ENCODE peak calls at places on chromosome 4, in ten cellular contexts. One of them, this sample, is unnamed.

GRCh38 chr4:82588871-82589270 is 27.1 kb upstream of the TMEM150C start:
- DNase-seq in uterus: no peak
- DNase-seq in left lung: no peak
- DNase-seq in Peyer's patch: no peak
- DNase-seq in activated CD8-positive, alpha-beta T cell treated with anti-CD3 and anti-CD28 coated beads for 36 hours: no peak
- DNase-seq in fibroblast of pulmonary artery: no peak
- DNase-seq in MM.1S: no peak
- DNase-seq in BE2C: no peak
- DNase-seq in fibroblast of lung: no peak
- DNase-seq in mammary epithelial cell: no peak
- DNase-seq in this sample: no peak

GRCh38 chr4:54678826-54679225 is 21.1 kb downstream of the KIT start:
- DNase-seq in uterus: no peak
- DNase-seq in left lung: no peak
- DNase-seq in Peyer's patch: no peak
- DNase-seq in activated CD8-positive, alpha-beta T cell treated with anti-CD3 and anti-CD28 coated beads for 36 hours: no peak
- DNase-seq in fibroblast of pulmonary artery: no peak
- DNase-seq in MM.1S: no peak
- DNase-seq in BE2C: no peak
- DNase-seq in fibroblast of lung: no peak
- DNase-seq in mammary epithelial cell: no peak
- DNase-seq in this sample: no peak

GRCh38 chr4:101753702-101754101 is 36.8 kb upstream of the BANK1 start:
- DNase-seq in uterus: no peak
- DNase-seq in left lung: no peak
- DNase-seq in Peyer's patch: no peak
- DNase-seq in activated CD8-positive, alpha-beta T cell treated with anti-CD3 and anti-CD28 coated beads for 36 hours: no peak
- DNase-seq in fibroblast of pulmonary artery: peak
- DNase-seq in MM.1S: no peak
- DNase-seq in BE2C: no peak
- DNase-seq in fibroblast of lung: no peak
- DNase-seq in mammary epithelial cell: no peak
- DNase-seq in this sample: peak

GRCh38 chr4:68259191-68259590 is 13.7 kb upstream of the TMPRSS11B start:
- DNase-seq in uterus: no peak
- DNase-seq in left lung: no peak
- DNase-seq in Peyer's patch: no peak
- DNase-seq in activated CD8-positive, alpha-beta T cell treated with anti-CD3 and anti-CD28 coated beads for 36 hours: no peak
- DNase-seq in fibroblast of pulmonary artery: no peak
- DNase-seq in MM.1S: no peak
- DNase-seq in BE2C: no peak
- DNase-seq in fibroblast of lung: no peak
- DNase-seq in mammary epithelial cell: peak
- DNase-seq in this sample: no peak

GRCh38 chr4:121462660-121463261 is 81.9 kb upstream of the QRFPR start:
- DNase-seq in uterus: no peak
- DNase-seq in left lung: no peak
- DNase-seq in Peyer's patch: no peak
- DNase-seq in activated CD8-positive, alpha-beta T cell treated with anti-CD3 and anti-CD28 coated beads for 36 hours: peak
- DNase-seq in fibroblast of pulmonary artery: peak
- DNase-seq in MM.1S: peak
- DNase-seq in BE2C: peak
- DNase-seq in fibroblast of lung: peak
- DNase-seq in mammary epithelial cell: peak
- DNase-seq in this sample: peak

GRCh38 chr4:13918110-13918509 is 290.6 kb upstream of the BOD1L1 start:
- DNase-seq in uterus: peak
- DNase-seq in left lung: peak
- DNase-seq in Peyer's patch: no peak
- DNase-seq in activated CD8-positive, alpha-beta T cell treated with anti-CD3 and anti-CD28 coated beads for 36 hours: no peak
- DNase-seq in fibroblast of pulmonary artery: peak
- DNase-seq in MM.1S: no peak
- DNase-seq in BE2C: no peak
- DNase-seq in fibroblast of lung: peak
- DNase-seq in mammary epithelial cell: peak
- DNase-seq in this sample: peak

GRCh38 chr4:103067841-103068547 is 8.6 kb downstream of the SLC9B2 start:
- DNase-seq in uterus: no peak
- DNase-seq in left lung: no peak
- DNase-seq in Peyer's patch: no peak
- DNase-seq in activated CD8-positive, alpha-beta T cell treated with anti-CD3 and anti-CD28 coated beads for 36 hours: no peak
- DNase-seq in fibroblast of pulmonary artery: no peak
- DNase-seq in MM.1S: no peak
- DNase-seq in BE2C: no peak
- DNase-seq in fibroblast of lung: no peak
- DNase-seq in mammary epithelial cell: peak
- DNase-seq in this sample: peak

GRCh38 chr4:37793562-37793961 is 32.9 kb upstream of the PGM2 start:
- DNase-seq in uterus: no peak
- DNase-seq in left lung: no peak
- DNase-seq in Peyer's patch: no peak
- DNase-seq in activated CD8-positive, alpha-beta T cell treated with anti-CD3 and anti-CD28 coated beads for 36 hours: peak
- DNase-seq in fibroblast of pulmonary artery: peak
- DNase-seq in MM.1S: peak
- DNase-seq in BE2C: peak
- DNase-seq in fibroblast of lung: peak
- DNase-seq in mammary epithelial cell: peak
- DNase-seq in this sample: peak

GRCh38 chr4:124234771-124235170 is 477.8 kb downstream of the ANKRD50 start:
- DNase-seq in uterus: no peak
- DNase-seq in left lung: no peak
- DNase-seq in Peyer's patch: no peak
- DNase-seq in activated CD8-positive, alpha-beta T cell treated with anti-CD3 and anti-CD28 coated beads for 36 hours: no peak
- DNase-seq in fibroblast of pulmonary artery: peak
- DNase-seq in MM.1S: no peak
- DNase-seq in BE2C: no peak
- DNase-seq in fibroblast of lung: no peak
- DNase-seq in mammary epithelial cell: no peak
- DNase-seq in this sample: no peak

GRCh38 chr4:155789391-155789790 is 30.6 kb downstream of the GUCY1B1 start:
- DNase-seq in uterus: no peak
- DNase-seq in left lung: no peak
- DNase-seq in Peyer's patch: no peak
- DNase-seq in activated CD8-positive, alpha-beta T cell treated with anti-CD3 and anti-CD28 coated beads for 36 hours: no peak
- DNase-seq in fibroblast of pulmonary artery: no peak
- DNase-seq in MM.1S: peak
- DNase-seq in BE2C: no peak
- DNase-seq in fibroblast of lung: peak
- DNase-seq in mammary epithelial cell: no peak
- DNase-seq in this sample: peak

GRCh38 chr4:155785828-155786227 is 27.0 kb downstream of the GUCY1B1 start:
- DNase-seq in uterus: no peak
- DNase-seq in left lung: no peak
- DNase-seq in Peyer's patch: no peak
- DNase-seq in activated CD8-positive, alpha-beta T cell treated with anti-CD3 and anti-CD28 coated beads for 36 hours: no peak
- DNase-seq in fibroblast of pulmonary artery: no peak
- DNase-seq in MM.1S: no peak
- DNase-seq in BE2C: no peak
- DNase-seq in fibroblast of lung: no peak
- DNase-seq in mammary epithelial cell: no peak
- DNase-seq in this sample: no peak

GRCh38 chr4:155781432-155781831 is 22.6 kb downstream of the GUCY1B1 start:
- DNase-seq in uterus: no peak
- DNase-seq in left lung: no peak
- DNase-seq in Peyer's patch: no peak
- DNase-seq in activated CD8-positive, alpha-beta T cell treated with anti-CD3 and anti-CD28 coated beads for 36 hours: no peak
- DNase-seq in fibroblast of pulmonary artery: no peak
- DNase-seq in MM.1S: no peak
- DNase-seq in BE2C: no peak
- DNase-seq in fibroblast of lung: no peak
- DNase-seq in mammary epithelial cell: no peak
- DNase-seq in this sample: no peak

GRCh38 chr4:155784637-155785036 is 25.8 kb downstream of the GUCY1B1 start:
- DNase-seq in uterus: no peak
- DNase-seq in left lung: no peak
- DNase-seq in Peyer's patch: no peak
- DNase-seq in activated CD8-positive, alpha-beta T cell treated with anti-CD3 and anti-CD28 coated beads for 36 hours: no peak
- DNase-seq in fibroblast of pulmonary artery: no peak
- DNase-seq in MM.1S: no peak
- DNase-seq in BE2C: no peak
- DNase-seq in fibroblast of lung: no peak
- DNase-seq in mammary epithelial cell: no peak
- DNase-seq in this sample: no peak

DNA sequence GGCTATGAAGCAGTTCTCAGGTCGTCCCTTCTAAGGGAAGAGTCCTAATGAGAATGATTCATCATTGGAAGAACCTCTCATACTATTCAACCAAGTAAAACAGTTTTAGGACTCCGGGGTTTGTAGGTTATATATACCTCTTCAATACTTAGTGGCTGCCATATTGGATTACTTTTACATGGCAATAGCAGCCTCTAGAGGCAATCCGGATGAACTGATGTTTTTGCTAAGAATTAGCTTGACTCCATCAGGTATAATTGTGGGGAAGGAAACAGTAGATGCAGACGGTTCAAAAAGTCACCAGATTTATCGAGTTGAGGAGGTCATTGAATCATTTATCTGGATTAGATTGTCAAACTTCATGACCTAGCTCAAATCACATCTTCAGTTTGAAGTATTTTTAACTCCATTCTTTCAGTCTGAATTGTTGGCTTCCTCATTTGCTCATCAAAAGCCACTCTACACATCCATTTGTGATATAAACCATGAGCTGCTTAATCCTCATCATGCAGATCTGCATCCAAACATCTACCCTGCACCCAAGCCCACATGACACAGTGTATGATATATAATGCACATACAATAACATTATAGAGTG is 28.4 kb downstream of the GUCY1B1 start:
- DNase-seq in uterus: no peak
- DNase-seq in left lung: no peak
- DNase-seq in Peyer's patch: no peak
- DNase-seq in activated CD8-positive, alpha-beta T cell treated with anti-CD3 and anti-CD28 coated beads for 36 hours: peak
- DNase-seq in fibroblast of pulmonary artery: peak
- DNase-seq in MM.1S: peak
- DNase-seq in BE2C: peak
- DNase-seq in fibroblast of lung: peak
- DNase-seq in mammary epithelial cell: peak
- DNase-seq in this sample: peak
- TF ChIP-seq CTCF in uterus: peak
- TF ChIP-seq CTCF in left lung: peak
- TF ChIP-seq CTCF in Peyer's patch: peak
- TF ChIP-seq CTCF in activated CD8-positive, alpha-beta T cell treated with anti-CD3 and anti-CD28 coated beads for 36 hours: peak
- TF ChIP-seq CTCF in fibroblast of pulmonary artery: peak
- TF ChIP-seq CTCF in MM.1S: peak
- TF ChIP-seq CTCF in BE2C: peak
- TF ChIP-seq CTCF in fibroblast of lung: peak
- TF ChIP-seq CTCF in mammary epithelial cell: peak
- TF ChIP-seq CTCF in this sample: peak

DNA sequence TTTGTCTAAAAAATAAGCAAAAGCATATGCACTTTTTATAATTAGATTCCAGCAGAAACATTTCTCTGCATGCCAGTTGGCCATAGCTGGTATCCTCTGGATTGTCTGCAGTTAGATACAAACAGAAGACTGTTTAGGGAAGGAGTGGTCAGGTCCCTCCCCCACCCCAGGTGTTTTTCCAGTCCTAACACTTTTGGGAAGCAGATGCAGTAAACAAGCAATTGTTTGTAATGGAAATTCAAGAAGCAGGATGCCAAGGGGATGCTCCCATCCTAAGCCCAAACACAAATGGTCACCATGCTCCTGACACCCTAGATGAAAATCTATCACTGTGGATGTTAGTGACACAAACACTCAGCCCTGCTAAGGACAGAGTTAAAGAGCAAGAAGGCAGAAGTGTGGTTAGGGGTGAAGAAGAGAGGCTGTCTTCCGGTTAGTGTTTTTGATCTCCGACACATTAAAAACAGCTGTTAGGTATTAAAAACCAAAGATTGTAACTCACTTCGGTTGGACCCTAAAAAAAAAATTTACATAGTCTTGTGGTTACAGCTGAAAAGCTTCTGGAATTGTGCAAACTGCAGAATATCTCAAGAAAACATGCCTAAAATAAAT is 7.9 kb downstream of the LEF1 start:
- DNase-seq in uterus: no peak
- DNase-seq in left lung: no peak
- DNase-seq in Peyer's patch: no peak
- DNase-seq in activated CD8-positive, alpha-beta T cell treated with anti-CD3 and anti-CD28 coated beads for 36 hours: peak
- DNase-seq in fibroblast of pulmonary artery: no peak
- DNase-seq in MM.1S: no peak
- DNase-seq in BE2C: no peak
- DNase-seq in fibroblast of lung: no peak
- DNase-seq in mammary epithelial cell: no peak
- DNase-seq in this sample: no peak
- TF ChIP-seq CTCF in uterus: no peak
- TF ChIP-seq CTCF in left lung: no peak
- TF ChIP-seq CTCF in Peyer's patch: no peak
- TF ChIP-seq CTCF in activated CD8-positive, alpha-beta T cell treated with anti-CD3 and anti-CD28 coated beads for 36 hours: no peak
- TF ChIP-seq CTCF in fibroblast of pulmonary artery: no peak
- TF ChIP-seq CTCF in MM.1S: no peak
- TF ChIP-seq CTCF in BE2C: no peak
- TF ChIP-seq CTCF in fibroblast of lung: no peak
- TF ChIP-seq CTCF in mammary epithelial cell: no peak
- TF ChIP-seq CTCF in this sample: no peak

GRCh38 chr4:17124767-17125166 is 226.3 kb upstream of the LDB2 start:
- DNase-seq in uterus: no peak
- DNase-seq in left lung: no peak
- DNase-seq in Peyer's patch: no peak
- DNase-seq in activated CD8-positive, alpha-beta T cell treated with anti-CD3 and anti-CD28 coated beads for 36 hours: no peak
- DNase-seq in fibroblast of pulmonary artery: no peak
- DNase-seq in MM.1S: no peak
- DNase-seq in BE2C: no peak
- DNase-seq in fibroblast of lung: no peak
- DNase-seq in mammary epithelial cell: no peak
- DNase-seq in this sample: no peak
- TF ChIP-seq CTCF in uterus: no peak
- TF ChIP-seq CTCF in left lung: no peak
- TF ChIP-seq CTCF in Peyer's patch: no peak
- TF ChIP-seq CTCF in activated CD8-positive, alpha-beta T cell treated with anti-CD3 and anti-CD28 coated beads for 36 hours: no peak
- TF ChIP-seq CTCF in fibroblast of pulmonary artery: peak
- TF ChIP-seq CTCF in MM.1S: no peak
- TF ChIP-seq CTCF in BE2C: peak
- TF ChIP-seq CTCF in fibroblast of lung: peak
- TF ChIP-seq CTCF in mammary epithelial cell: no peak
- TF ChIP-seq CTCF in this sample: peak

GRCh38 chr4:88012652-88013051 is 5.2 kb downstream of the PKD2 start:
- DNase-seq in uterus: no peak
- DNase-seq in left lung: no peak
- DNase-seq in Peyer's patch: no peak
- DNase-seq in activated CD8-positive, alpha-beta T cell treated with anti-CD3 and anti-CD28 coated beads for 36 hours: no peak
- DNase-seq in fibroblast of pulmonary artery: no peak
- DNase-seq in MM.1S: no peak
- DNase-seq in BE2C: no peak
- DNase-seq in fibroblast of lung: no peak
- DNase-seq in mammary epithelial cell: no peak
- DNase-seq in this sample: no peak
- TF ChIP-seq CTCF in uterus: no peak
- TF ChIP-seq CTCF in left lung: no peak
- TF ChIP-seq CTCF in Peyer's patch: no peak
- TF ChIP-seq CTCF in activated CD8-positive, alpha-beta T cell treated with anti-CD3 and anti-CD28 coated beads for 36 hours: no peak
- TF ChIP-seq CTCF in fibroblast of pulmonary artery: no peak
- TF ChIP-seq CTCF in MM.1S: no peak
- TF ChIP-seq CTCF in BE2C: no peak
- TF ChIP-seq CTCF in fibroblast of lung: no peak
- TF ChIP-seq CTCF in mammary epithelial cell: no peak
- TF ChIP-seq CTCF in this sample: no peak

DNA sequence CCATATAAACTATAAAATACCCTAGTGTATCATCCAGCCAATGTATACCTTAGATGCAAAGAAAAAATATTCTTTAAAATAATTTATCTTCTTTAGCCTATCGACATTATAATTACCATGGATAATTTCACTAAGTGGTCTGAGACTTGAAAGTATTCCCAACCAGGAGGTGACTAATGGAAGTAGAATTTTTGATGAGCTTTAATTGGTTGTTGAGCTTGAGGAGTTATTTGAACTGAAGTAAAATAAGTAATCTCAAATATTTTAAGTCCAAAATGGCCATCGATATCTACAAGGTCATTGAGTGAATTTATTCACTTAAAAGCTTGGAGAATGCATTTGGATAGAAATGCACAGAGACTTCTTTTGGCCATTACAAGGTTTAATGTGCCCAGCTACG is 436.2 kb downstream of the TLL1 start:
- DNase-seq in uterus: no peak
- DNase-seq in left lung: no peak
- DNase-seq in Peyer's patch: no peak
- DNase-seq in activated CD8-positive, alpha-beta T cell treated with anti-CD3 and anti-CD28 coated beads for 36 hours: no peak
- DNase-seq in fibroblast of pulmonary artery: no peak
- DNase-seq in MM.1S: no peak
- DNase-seq in BE2C: no peak
- DNase-seq in fibroblast of lung: no peak
- DNase-seq in mammary epithelial cell: no peak
- DNase-seq in this sample: no peak
- TF ChIP-seq CTCF in uterus: no peak
- TF ChIP-seq CTCF in left lung: no peak
- TF ChIP-seq CTCF in Peyer's patch: no peak
- TF ChIP-seq CTCF in activated CD8-positive, alpha-beta T cell treated with anti-CD3 and anti-CD28 coated beads for 36 hours: no peak
- TF ChIP-seq CTCF in fibroblast of pulmonary artery: no peak
- TF ChIP-seq CTCF in MM.1S: no peak
- TF ChIP-seq CTCF in BE2C: no peak
- TF ChIP-seq CTCF in fibroblast of lung: no peak
- TF ChIP-seq CTCF in mammary epithelial cell: no peak
- TF ChIP-seq CTCF in this sample: no peak

This sample was measured in fibroblast of villous mesenchyme.